ENCODE peak calls at places on chromosome 9, in ten cellular contexts. D is adrenal gland, R is fibroblast of lung, Z is dorsolateral prefrontal cortex, I is cardiac muscle cell, K is osteoblast, V is spleen, A is brain microvascular endothelial cell, H is body of pancreas, S is Peyer's patch. T is an unnamed sample.

GRCh38 chr9:95206143-95206542 is 111.4 kb downstream of the FANCC start:
- DNase-seq in H (no peak), A (peak), Z (no peak), I (no peak), K (no peak), V (no peak), R (peak), S (no peak), D (no peak), T (no peak)

GRCh38 chr9:120854596-120855327 is 12.0 kb upstream of the PSMD5 start:
- DNase-seq in D (no peak), Z (no peak), H (no peak), K (no peak), V (no peak), I (no peak), A (no peak), R (no peak), S (no peak), T (no peak)

GRCh38 chr9:17165734-17166133 is 30.9 kb downstream of the CNTLN start:
- DNase-seq in H (no peak), K (no peak), V (no peak), Z (no peak), R (no peak), I (no peak), S (no peak), A (no peak), D (no peak), T (no peak)

GRCh38 chr9:22528485-22528884 is 81.9 kb downstream of the DMRTA1 start:
- DNase-seq in V (no peak), S (no peak), K (no peak), I (peak), H (no peak), A (no peak), Z (no peak), D (no peak), R (peak), T (no peak)

GRCh38 chr9:81499021-81499454 is 190.3 kb downstream of the TLE1 start:
- DNase-seq in A (peak), D (peak), R (peak), I (no peak), Z (no peak), S (no peak), H (no peak), V (no peak), K (peak), T (no peak)

GRCh38 chr9:36207016-36207415 is 16.3 kb downstream of the CLTA start:
- DNase-seq in K (peak), R (peak), A (peak), D (no peak), I (no peak), Z (peak), S (no peak), V (no peak), H (no peak), T (no peak)

GRCh38 chr9:130433168-130433946 is 11.4 kb upstream of the ASS1 start:
- DNase-seq in A (peak), I (peak), R (peak), D (peak), Z (peak), S (peak), H (peak), V (no peak), K (peak), T (peak)

GRCh38 chr9:128245293-128246151 is 30.3 kb downstream of the GOLGA2 start:
- DNase-seq in A (peak), R (peak), D (no peak), H (no peak), I (no peak), K (peak), Z (no peak), V (no peak), S (no peak), T (no peak)

GRCh38 chr9:106970219-106970975 is 107.4 kb downstream of the ZNF462 start:
- DNase-seq in H (no peak), I (no peak), K (no peak), V (no peak), R (peak), Z (no peak), D (no peak), S (no peak), A (no peak), T (no peak)

GRCh38 chr9:93860694-93861658 is 94.2 kb downstream of the BARX1 start:
- DNase-seq in V (no peak), Z (no peak), H (no peak), I (no peak), R (no peak), D (no peak), A (no peak), S (no peak), K (no peak), T (no peak)

GRCh38 chr9:86353591-86354047 is 591 bp downstream of the TUT7 start:
- DNase-seq in H (no peak), A (no peak), Z (no peak), D (no peak), S (no peak), K (peak), I (peak), V (no peak), R (no peak), T (no peak)

GRCh38 chr9:126723807-126724172 is 81.0 kb upstream of the ZBTB43 start:
- DNase-seq in Z (no peak), I (no peak), K (no peak), S (no peak), D (no peak), V (no peak), R (peak), H (no peak), A (peak), T (peak)

GRCh38 chr9:136140966-136141365 is 22.3 kb upstream of the TMEM250 start:
- DNase-seq in D (no peak), V (no peak), I (no peak), R (no peak), K (no peak), S (no peak), H (no peak), A (no peak), Z (no peak), T (no peak)

GRCh38 chr9:130663258-130664171 is 879 bp upstream of the PRDM12 start:
- DNase-seq in H (no peak), V (no peak), Z (no peak), R (no peak), K (peak), I (no peak), S (no peak), A (no peak), D (no peak), T (no peak)

GRCh38 chr9:134661791-134662142 is 20.2 kb downstream of the COL5A1 start:
- DNase-seq in H (no peak), A (peak), V (no peak), Z (no peak), K (peak), D (no peak), I (no peak), R (peak), S (peak), T (no peak)

GRCh38 chr9:98576354-98576753 is 132.4 kb downstream of the GABBR2 start:
- DNase-seq in R (no peak), S (no peak), A (no peak), I (no peak), H (no peak), K (no peak), Z (no peak), D (no peak), V (no peak), T (no peak)

GRCh38 chr9:137575725-137576411 is 2.9 kb downstream of the DPH7 start:
- DNase-seq in S (no peak), H (no peak), A (no peak), D (no peak), Z (no peak), I (peak), R (no peak), V (no peak), K (peak), T (no peak)

GRCh38 chr9:108467653-108468324 is 388.0 kb downstream of the ACTL7B start:
- DNase-seq in R (peak), S (no peak), Z (no peak), H (no peak), A (peak), I (no peak), K (no peak), D (no peak), V (no peak), T (no peak)

GRCh38 chr9:85258823-85259370 is 482.9 kb downstream of the AGTPBP1 start:
- DNase-seq in K (peak), V (no peak), S (no peak), I (peak), R (peak), H (peak), Z (peak), A (peak), D (peak), T (no peak)

GRCh38 chr9:121736964-121737462 is 85.6 kb downstream of the DAB2IP start:
- DNase-seq in R (no peak), H (peak), D (peak), S (peak), Z (no peak), A (no peak), K (no peak), V (no peak), I (no peak), T (no peak)

GRCh38 chr9:125547383-125547782 is 159.6 kb downstream of the MAPKAP1 start:
- DNase-seq in V (no peak), H (no peak), R (no peak), K (no peak), I (no peak), Z (no peak), S (no peak), D (no peak), A (no peak), T (no peak)

GRCh38 chr9:75992480-75993206 is 102.2 kb downstream of the PCSK5 start:
- DNase-seq in R (no peak), Z (no peak), D (no peak), I (no peak), K (no peak), V (no peak), A (no peak), H (no peak), S (no peak), T (no peak)

GRCh38 chr9:92720209-92720765 is 44.3 kb downstream of the BICD2 start:
- DNase-seq in Z (no peak), A (no peak), I (no peak), R (no peak), H (peak), S (no peak), K (peak), D (no peak), V (no peak), T (no peak)

GRCh38 chr9:79555474-79555873 is 16.3 kb upstream of the TLE4 start:
- DNase-seq in S (no peak), Z (no peak), R (no peak), A (no peak), H (no peak), K (no peak), I (no peak), V (no peak), D (no peak), T (no peak)

GRCh38 chr9:100602302-100602930 is 24.5 kb downstream of the CAVIN4 start:
- DNase-seq in H (peak), A (peak), R (peak), S (no peak), D (peak), K (no peak), V (no peak), I (peak), Z (no peak), T (no peak)

GRCh38 chr9:124754289-124754688 is 16.8 kb downstream of the NR6A1 start:
- DNase-seq in S (no peak), A (peak), R (peak), I (peak), Z (no peak), H (no peak), V (no peak), D (no peak), K (peak), T (no peak)

GRCh38 chr9:105413486-105414068 is 34.3 kb upstream of the FSD1L start:
- DNase-seq in V (no peak), H (no peak), K (no peak), R (peak), A (peak), D (no peak), I (peak), Z (no peak), S (no peak), T (no peak)

GRCh38 chr9:129676970-129677369 is 11.5 kb downstream of the PRRX2 start:
- DNase-seq in D (no peak), I (no peak), R (no peak), A (peak), Z (no peak), H (no peak), K (peak), V (no peak), S (no peak), T (no peak)

GRCh38 chr9:114697951-114698351 is 16.0 kb upstream of the TEX48 start:
- DNase-seq in D (no peak), I (no peak), H (no peak), A (no peak), K (no peak), R (no peak), S (no peak), Z (no peak), V (no peak), T (no peak)

GRCh38 chr9:13274901-13275641 is 4.4 kb downstream of the MPDZ start:
- DNase-seq in V (no peak), I (no peak), A (peak), S (no peak), D (no peak), H (no peak), R (peak), Z (no peak), K (peak), T (no peak)

GRCh38 chr9:13279284-13280162 is at the start of gene MPDZ:
- DNase-seq in I (peak), H (peak), Z (peak), A (peak), D (peak), V (no peak), S (peak), R (peak), K (peak), T (no peak)

GRCh38 chr9:13281356-13282016 is 2.0 kb upstream of the MPDZ start:
- DNase-seq in I (peak), H (no peak), S (no peak), D (no peak), Z (no peak), V (no peak), A (no peak), K (peak), R (peak), T (no peak)

GRCh38 chr9:13278023-13278367 is 1.5 kb downstream of the MPDZ start:
- DNase-seq in D (no peak), Z (no peak), H (no peak), R (peak), I (no peak), K (peak), V (no peak), S (no peak), A (peak), T (no peak)

DNA sequence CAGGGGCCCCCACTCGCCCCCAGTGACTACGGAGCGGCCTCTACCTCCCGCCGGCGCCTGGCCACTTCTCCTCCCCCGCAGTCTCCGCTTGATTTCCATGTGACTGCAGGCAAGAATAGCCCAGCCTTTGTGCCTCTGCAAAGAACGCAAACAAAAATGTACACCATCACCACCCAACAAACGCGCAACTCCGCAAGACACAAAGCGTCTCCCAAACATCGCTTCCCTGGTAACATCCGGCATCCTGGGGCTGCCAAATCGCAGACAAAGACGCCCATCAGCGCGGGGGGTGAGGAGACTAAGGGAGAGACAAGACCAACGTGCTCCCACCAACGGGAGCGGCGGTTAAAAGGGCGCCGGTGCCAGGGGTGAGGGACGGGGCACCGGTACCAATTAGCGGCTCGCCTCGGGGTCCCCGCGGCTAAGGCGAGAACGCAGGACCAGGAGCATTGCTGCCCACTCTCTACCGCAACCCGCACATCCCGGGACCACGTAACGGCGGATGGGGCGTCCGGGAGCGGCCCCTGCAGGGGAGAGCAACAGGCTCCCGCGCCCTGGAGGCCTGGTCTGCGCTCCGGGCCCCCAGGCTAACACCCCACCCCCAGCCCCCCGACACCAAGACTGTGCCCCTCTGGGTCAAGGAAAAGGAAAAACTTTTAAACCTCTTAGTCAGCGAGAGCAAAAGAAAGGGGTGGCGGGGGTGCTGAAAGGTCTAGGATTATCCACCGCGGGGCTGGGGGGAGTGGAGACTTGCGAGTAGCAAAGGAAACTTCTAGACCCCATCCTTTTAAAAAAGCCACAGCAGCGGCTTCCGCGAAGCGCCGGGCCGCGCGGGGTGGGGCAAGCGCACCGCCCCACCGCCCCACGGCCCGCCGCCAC is 885 bp downstream of the MPDZ start:
- DNase-seq in V (peak), S (peak), K (peak), R (peak), I (peak), Z (peak), A (peak), H (peak), D (peak), T (no peak)
- H3K27ac ChIP-seq in V (peak), S (peak), K (peak), R (peak), I (peak), Z (peak), A (peak), H (peak), D (peak), T (no peak)

DNA sequence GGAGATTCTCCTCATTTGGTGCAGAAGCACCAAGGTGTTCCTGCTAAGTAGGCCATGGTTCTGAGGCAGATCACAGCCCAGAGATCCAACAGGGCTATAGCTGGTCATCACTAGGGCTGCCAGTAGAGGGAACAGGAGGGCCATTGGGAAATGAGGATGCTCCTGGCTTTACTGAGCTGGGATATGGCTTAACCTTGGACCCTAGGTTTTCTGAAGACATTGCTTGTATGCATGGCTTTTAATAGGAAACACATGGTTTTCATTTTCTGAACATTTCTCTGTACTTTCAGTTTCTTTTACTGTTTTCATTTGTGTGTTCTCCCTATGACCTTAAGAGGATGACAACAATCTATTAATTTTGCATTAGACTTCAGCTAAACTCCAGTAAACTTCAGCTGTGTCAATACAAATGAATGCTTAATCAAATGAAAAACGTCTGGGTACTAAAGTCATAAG is at the start of gene IFNW1:
- DNase-seq in A (no peak), H (no peak), Z (no peak), S (no peak), K (peak), I (no peak), R (no peak), V (no peak), D (no peak), T (no peak)
- TF ChIP-seq CTCF in A (peak), H (no peak), Z (no peak), S (no peak), K (peak), I (peak), R (peak), V (no peak), D (no peak), T (no peak)

GRCh38 chr9:33267368-33267767 is 2.5 kb downstream of the CHMP5 start:
- DNase-seq in V (no peak), Z (no peak), H (no peak), I (no peak), K (no peak), R (no peak), S (no peak), A (no peak), D (no peak), T (no peak)

GRCh38 chr9:33265211-33265885 is 499 bp downstream of the CHMP5 start:
- DNase-seq in S (no peak), I (no peak), R (peak), D (peak), Z (no peak), V (peak), A (no peak), H (no peak), K (peak), T (no peak)

GRCh38 chr9:33264473-33265177 is at the start of the genes BAG1 and CHMP5:
- DNase-seq in Z (peak), I (peak), S (peak), R (peak), D (peak), V (peak), K (peak), H (peak), A (peak), T (peak)

GRCh38 chr9:33263131-33263935 is 1.2 kb downstream of the BAG1 start:
- DNase-seq in A (peak), Z (peak), K (peak), I (peak), D (peak), R (peak), S (no peak), V (peak), H (no peak), T (no peak)

GRCh38 chr9:33263936-33264472 is 504 bp downstream of the BAG1 start:
- DNase-seq in D (peak), K (peak), H (no peak), S (peak), Z (no peak), I (peak), R (no peak), V (peak), A (no peak), T (no peak)
- H3K27ac ChIP-seq in D (peak), K (peak), H (peak), S (peak), Z (peak), I (peak), R (peak), V (peak), A (peak), T (peak)

DNA sequence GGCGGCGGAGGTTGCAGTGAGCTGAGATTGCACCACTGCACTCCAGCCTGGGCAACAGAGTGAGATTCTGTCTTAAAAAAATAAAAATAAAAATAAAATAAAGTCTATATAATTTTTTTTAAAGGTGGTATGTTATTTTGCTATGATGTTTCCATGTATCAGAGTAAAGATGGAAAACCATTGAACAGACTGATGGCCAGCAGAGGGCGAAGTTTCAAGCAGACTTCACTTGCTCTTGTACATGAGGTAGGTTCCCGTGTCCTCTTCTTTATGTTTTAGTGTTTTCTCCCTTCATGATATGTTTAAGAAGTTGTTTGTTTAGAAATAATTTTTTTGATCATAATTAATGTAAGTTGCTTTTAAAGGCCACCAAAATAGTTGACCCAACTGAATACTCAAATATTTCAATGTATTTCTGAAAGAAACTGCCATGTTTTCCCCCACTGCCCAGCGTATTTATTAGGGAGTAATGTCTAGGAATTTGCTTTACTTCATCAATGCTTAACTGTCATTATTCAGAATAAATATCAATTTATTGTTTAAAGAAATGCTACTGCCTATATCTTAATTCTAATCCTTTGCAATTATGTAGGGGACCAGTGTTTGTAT is 146.4 kb downstream of the HACD4 start:
- DNase-seq in V (peak), A (peak), R (peak), D (peak), H (peak), Z (no peak), S (peak), I (peak), K (peak), T (peak)
- TF ChIP-seq CTCF in V (peak), A (peak), R (peak), D (peak), H (peak), Z (peak), S (peak), I (peak), K (peak), T (peak)

T was measured in CD4-positive, alpha-beta T cell.